ENCODE peak calls at places on chromosomes 7 and 10, in five cellular contexts. Q, J, U, X and C are unnamed samples.
A peak's percentile ranks its signal among the peaks of the same experiment; 100 is the strongest.

GRCh38 chr7:64965594-64965993 is 25.2 kb downstream of the ZNF117 start:
- DNase-seq in Q (no peak), J (no peak), U (no peak), X (no peak), C (no peak)

GRCh38 chr10:72567884-72568283 is 58.0 kb downstream of the MICU1 start:
- DNase-seq in Q (no peak), J (no peak), U (no peak), X (no peak), C (peak; percentile 43)

GRCh38 chr10:26503911-26504310 is 65.8 kb downstream of the APBB1IP start:
- DNase-seq in Q (no peak), J (no peak), U (no peak), X (no peak), C (peak; percentile 59)

GRCh38 chr7:105828141-105828540 is 48.3 kb downstream of the ATXN7L1 start:
- DNase-seq in Q (no peak), J (no peak), U (no peak), X (no peak), C (no peak)

GRCh38 chr7:27198138-27198841 is 1.6 kb downstream of the HOXA13 start:
- DNase-seq in Q (no peak), J (no peak), U (no peak), X (no peak), C (no peak)

GRCh38 chr7:47634273-47634672 is 52.4 kb upstream of the TNS3 start:
- DNase-seq in Q (no peak), J (no peak), U (no peak), X (peak; percentile 78), C (no peak)

GRCh38 chr7:44132039-44132438 is 8.7 kb upstream of the POLD2 start:
- DNase-seq in Q (no peak), J (no peak), U (peak; percentile 20), X (peak; percentile 12), C (peak; percentile 50)

GRCh38 chr10:122632031-122632430 is 67.6 kb downstream of the C10orf120 start:
- DNase-seq in Q (no peak), J (no peak), U (no peak), X (no peak), C (no peak)

GRCh38 chr7:158805414-158805813 is 23.9 kb downstream of the ESYT2 start:
- DNase-seq in Q (no peak), J (no peak), U (no peak), X (no peak), C (no peak)

GRCh38 chr10:121648078-121648477 is 49.8 kb upstream of the FGFR2 start:
- DNase-seq in Q (no peak), J (no peak), U (no peak), X (no peak), C (peak; percentile 37)

GRCh38 chr7:105734233-105734632 is 142.2 kb downstream of the ATXN7L1 start:
- DNase-seq in Q (no peak), J (no peak), U (peak; percentile 23), X (peak; percentile 7), C (no peak)

GRCh38 chr10:85617751-85618150 is 748.8 kb downstream of the GRID1 start:
- DNase-seq in Q (no peak), J (no peak), U (no peak), X (no peak), C (no peak)

GRCh38 chr10:110615057-110615630 is 29.0 kb upstream of the RBM20 start:
- DNase-seq in Q (no peak), J (no peak), U (no peak), X (peak; percentile 47), C (no peak)

GRCh38 chr10:86711957-86712708 is 43.8 kb downstream of the LDB3 start:
- DNase-seq in Q (no peak), J (peak; percentile 38), U (no peak), X (peak; percentile 25), C (peak; percentile 76)

GRCh38 chr7:2202361-2202761 is 30.4 kb downstream of the MAD1L1 start:
- DNase-seq in Q (no peak), J (no peak), U (no peak), X (no peak), C (no peak)

GRCh38 chr10:90674927-90675326 is 182.9 kb downstream of the HTR7 start:
- DNase-seq in Q (no peak), J (no peak), U (peak; percentile 86), X (peak; percentile 86), C (peak; percentile 3)

GRCh38 chr7:4739528-4739992 is 35.9 kb upstream of the AP5Z1 start:
- DNase-seq in Q (no peak), J (no peak), U (peak; percentile 82), X (peak; percentile 38), C (peak; percentile 19)

GRCh38 chr7:101564778-101565211 is 64.3 kb downstream of the MYL10 start:
- DNase-seq in Q (peak; percentile 86), J (peak; percentile 63), U (no peak), X (no peak), C (peak; percentile 95)

GRCh38 chr10:80164596-80164995 is 32.1 kb downstream of the PLAC9 start:
- DNase-seq in Q (no peak), J (no peak), U (peak; percentile 38), X (no peak), C (no peak)

GRCh38 chr7:144534196-144534595 is 130.7 kb upstream of the NOBOX start:
- DNase-seq in Q (no peak), J (no peak), U (no peak), X (no peak), C (no peak)
- H3K18ac ChIP-seq in Q (peak overlapping the region; percentile 89), J (no peak overlapping the region), U (no peak overlapping the region), X (no peak overlapping the region), C (no peak overlapping the region)

DNA sequence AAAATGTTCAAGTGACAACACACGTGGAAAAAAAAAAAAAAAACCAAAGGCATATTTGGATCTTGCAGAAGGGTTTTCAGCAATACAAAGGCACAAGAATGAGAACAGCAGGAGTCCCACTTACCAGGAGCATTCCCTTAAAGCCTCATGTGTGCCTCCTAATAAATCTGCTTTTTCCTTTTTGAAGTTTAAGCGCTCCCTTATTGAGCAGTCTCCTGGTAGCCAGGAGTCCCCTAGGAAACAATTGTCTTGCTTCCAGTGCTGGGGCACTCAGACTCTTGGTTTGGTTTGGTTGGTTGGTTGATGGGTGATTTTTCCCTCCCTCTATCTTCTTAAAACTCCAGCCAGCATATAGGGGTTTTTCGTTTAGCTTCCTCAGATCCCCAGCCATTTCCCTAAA is 321.8 kb upstream of the NFE2L3 start:
- DNase-seq in Q (no peak), J (no peak), U (no peak), X (no peak), C (no peak)
- H3K18ac ChIP-seq in Q (no peak overlapping the region), J (no peak overlapping the region), U (no peak overlapping the region), X (peak overlapping the region; percentile 59), C (no peak overlapping the region)

DNA sequence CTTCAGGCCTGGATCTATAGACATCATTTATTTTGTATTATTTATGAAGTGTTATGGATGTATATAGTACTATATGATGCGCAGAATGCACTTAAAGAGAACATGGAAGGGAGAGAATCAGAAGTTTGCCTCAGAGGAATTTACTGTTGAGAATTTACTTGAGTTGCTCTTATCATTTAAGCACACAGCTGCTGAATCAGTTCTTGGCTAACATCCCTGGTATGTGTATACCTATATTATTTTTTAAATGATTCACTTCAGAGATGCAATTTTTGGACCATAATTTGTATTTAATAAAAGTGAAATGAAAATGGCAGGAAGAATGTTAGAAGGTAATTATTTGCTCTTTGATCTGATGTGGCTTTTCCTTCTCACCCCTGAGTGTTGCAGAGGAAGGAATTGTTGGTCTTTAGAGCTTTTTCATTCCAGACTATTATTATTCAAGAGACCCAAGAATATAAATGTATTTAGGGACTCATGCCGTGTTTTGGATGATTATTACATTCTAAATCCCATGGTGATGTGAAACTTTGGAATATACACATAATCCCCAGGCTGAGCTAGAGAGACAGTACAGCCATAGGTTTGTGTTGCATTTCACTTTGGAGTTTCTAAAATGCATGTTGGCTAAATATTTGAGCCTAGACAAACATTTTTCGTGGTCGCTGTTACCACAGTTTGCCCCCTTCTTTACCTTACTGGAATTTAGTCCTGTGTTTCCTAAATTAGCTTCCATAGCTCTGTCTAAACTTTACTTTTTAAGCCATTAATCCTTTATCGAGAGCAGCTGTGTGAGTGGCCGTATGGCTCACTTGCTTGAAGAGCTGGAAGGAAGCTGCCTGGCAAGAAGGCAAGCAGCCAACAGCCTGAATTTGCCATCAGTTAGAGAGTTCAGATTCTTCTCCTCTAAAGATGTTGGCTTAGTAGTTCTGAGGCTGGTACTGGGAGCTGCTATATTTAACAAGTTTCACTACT is 191.8 kb downstream of the BICC1 start:
- DNase-seq in Q (no peak), J (no peak), U (no peak), X (peak; percentile 85), C (no peak)
- H3K18ac ChIP-seq in Q (no peak overlapping the region), J (no peak overlapping the region), U (no peak overlapping the region), X (peak overlapping the region; percentile 8), C (no peak overlapping the region)

GRCh38 chr7:140397784-140398750 is at the start of gene SLC37A3:
- DNase-seq in Q (peak; percentile 49), J (peak; percentile 79), U (peak; percentile 88), X (peak; percentile 72), C (peak; percentile 92)
- H3K18ac ChIP-seq in Q (no peak within 1 kb of the TSS), J (peak within 1 kb of the TSS; percentile 94), U (peak within 1 kb of the TSS; percentile 90), X (peak within 1 kb of the TSS; percentile 8), C (peak within 1 kb of the TSS; percentile 41)

GRCh38 chr10:125061557-125062243 is 98.7 kb downstream of the CTBP2 start:
- DNase-seq in Q (no peak), J (no peak), U (no peak), X (no peak), C (no peak)
- H3K18ac ChIP-seq in Q (peak overlapping the region; percentile 54), J (peak overlapping the region; percentile 16), U (peak overlapping the region; percentile 69), X (no peak overlapping the region), C (no peak overlapping the region)

DNA sequence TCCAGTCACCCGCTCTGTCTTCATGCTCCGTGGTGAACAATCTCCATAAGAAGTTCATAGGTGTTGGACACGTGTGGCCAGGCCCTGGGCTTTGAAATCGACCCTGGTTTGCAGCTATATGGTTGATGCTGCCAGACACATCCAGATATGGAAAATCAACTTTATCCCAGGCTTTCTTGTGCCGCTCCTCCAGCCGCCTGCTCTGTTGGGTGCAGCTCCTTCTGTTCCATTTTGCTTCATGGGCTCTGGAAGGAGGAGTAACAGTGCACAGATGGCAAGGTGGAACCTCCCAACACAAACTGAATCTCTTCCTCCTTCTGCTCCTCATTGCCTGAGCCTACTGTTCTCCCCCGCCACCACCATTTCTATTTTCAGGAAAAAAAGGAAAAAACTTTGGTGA is 44.7 kb downstream of the THNSL1 start:
- DNase-seq in Q (no peak), J (no peak), U (no peak), X (no peak), C (no peak)
- H3K18ac ChIP-seq in Q (no peak overlapping the region), J (no peak overlapping the region), U (no peak overlapping the region), X (no peak overlapping the region), C (no peak overlapping the region)